ENCODE peak calls at places on chromosomes 3 and 15, in seven cellular contexts. G, O, W, X, N, I and B are unnamed samples.

GRCh38 chr3:99246010-99246654 is 344.6 kb upstream of the DCBLD2 start:
- DNase-seq in G (no peak), O (no peak), W (no peak), X (peak), N (no peak), I (no peak), B (no peak)

GRCh38 chr15:36106640-36107335 is 472.6 kb upstream of the CDIN1 start:
- DNase-seq in G (no peak), O (peak), W (no peak), X (no peak), N (no peak), I (no peak), B (no peak)

GRCh38 chr3:184168363-184169120 is 6.1 kb upstream of the AP2M1 start:
- DNase-seq in G (peak), O (no peak), W (no peak), X (peak), N (no peak), I (no peak), B (no peak)

GRCh38 chr3:126259411-126260391 is 79.3 kb upstream of the ALDH1L1 start:
- DNase-seq in G (peak), O (peak), W (no peak), X (peak), N (no peak), I (peak), B (peak)

GRCh38 chr15:64893481-64894394 is 18.0 kb upstream of the ANKDD1A start:
- DNase-seq in G (peak), O (peak), W (peak), X (peak), N (peak), I (peak), B (peak)

GRCh38 chr3:65854606-65855304 is 184.0 kb downstream of the MAGI1 start:
- DNase-seq in G (peak), O (peak), W (no peak), X (peak), N (no peak), I (no peak), B (no peak)

GRCh38 chr15:22806664-22807063 is 20.2 kb downstream of the NIPA1 start:
- DNase-seq in G (no peak), O (no peak), W (no peak), X (no peak), N (no peak), I (no peak), B (no peak)

GRCh38 chr3:184757010-184757651 is 45.3 kb upstream of the MAGEF1 start:
- DNase-seq in G (peak), O (peak), W (peak), X (peak), N (no peak), I (peak), B (no peak)

GRCh38 chr15:54374184-54374947 is 396.1 kb downstream of the UNC13C start:
- DNase-seq in G (no peak), O (no peak), W (no peak), X (no peak), N (no peak), I (no peak), B (peak)

GRCh38 chr15:100234158-100235029 is 107.4 kb downstream of the ADAMTS17 start:
- DNase-seq in G (no peak), O (no peak), W (no peak), X (no peak), N (no peak), I (peak), B (no peak)

GRCh38 chr3:160885791-160886286 is 129.8 kb downstream of the PPM1L start:
- DNase-seq in G (peak), O (peak), W (peak), X (peak), N (no peak), I (peak), B (peak)

GRCh38 chr3:38283810-38284775 is 2.0 kb downstream of the SLC22A14 start:
- DNase-seq in G (peak), O (no peak), W (no peak), X (no peak), N (no peak), I (no peak), B (no peak)

GRCh38 chr3:116663161-116663885 is 46.3 kb upstream of the TUSC7 start:
- DNase-seq in G (no peak), O (peak), W (no peak), X (no peak), N (no peak), I (no peak), B (no peak)

GRCh38 chr3:187963677-187964385 is 190.1 kb upstream of the LPP start:
- DNase-seq in G (no peak), O (no peak), W (no peak), X (no peak), N (no peak), I (no peak), B (no peak)

GRCh38 chr15:58185439-58185838 is 47.3 kb downstream of the AQP9 start:
- DNase-seq in G (no peak), O (no peak), W (no peak), X (no peak), N (no peak), I (no peak), B (no peak)

GRCh38 chr15:31344824-31345605 is 18.4 kb downstream of the KLF13 start:
- DNase-seq in G (no peak), O (no peak), W (no peak), X (no peak), N (no peak), I (peak), B (peak)

GRCh38 chr3:95460274-95460673 is 1354.1 kb upstream of the EPHA6 start:
- DNase-seq in G (no peak), O (no peak), W (no peak), X (no peak), N (no peak), I (no peak), B (no peak)

GRCh38 chr15:101314301-101314700 is 19.3 kb upstream of the SNRPA1 start:
- DNase-seq in G (no peak), O (no peak), W (no peak), X (no peak), N (no peak), I (no peak), B (no peak)

GRCh38 chr15:31347067-31347975 is 20.7 kb downstream of the KLF13 start:
- DNase-seq in G (no peak), O (no peak), W (no peak), X (no peak), N (no peak), I (no peak), B (no peak)

GRCh38 chr15:42731461-42731860 is 5.5 kb downstream of the CDAN1 start:
- DNase-seq in G (no peak), O (no peak), W (no peak), X (no peak), N (no peak), I (no peak), B (no peak)

GRCh38 chr3:142892714-142893113 is 3.8 kb upstream of the PCOLCE2 start:
- DNase-seq in G (no peak), O (no peak), W (no peak), X (no peak), N (no peak), I (no peak), B (no peak)

GRCh38 chr3:187843654-187844053 is 98.4 kb upstream of the BCL6 start:
- DNase-seq in G (no peak), O (no peak), W (no peak), X (no peak), N (no peak), I (no peak), B (no peak)

GRCh38 chr15:71044006-71044405 is 71.3 kb upstream of the THSD4 start:
- DNase-seq in G (no peak), O (no peak), W (no peak), X (peak), N (no peak), I (no peak), B (no peak)

GRCh38 chr3:160001850-160002623 is 13.4 kb downstream of the IL12A start:
- DNase-seq in G (no peak), O (no peak), W (no peak), X (peak), N (no peak), I (no peak), B (no peak)

GRCh38 chr3:46187876-46188275 is 20.2 kb downstream of the CCR1 start:
- DNase-seq in G (peak), O (no peak), W (no peak), X (peak), N (no peak), I (no peak), B (no peak)

GRCh38 chr3:55601366-55602080 is 114.4 kb upstream of the WNT5A start:
- DNase-seq in G (no peak), O (no peak), W (no peak), X (no peak), N (no peak), I (no peak), B (no peak)

GRCh38 chr15:42691770-42692169 is 45.2 kb downstream of the CDAN1 start:
- DNase-seq in G (no peak), O (no peak), W (no peak), X (no peak), N (no peak), I (no peak), B (no peak)

GRCh38 chr3:45817788-45818523 is 21.6 kb upstream of the SLC6A20 start:
- DNase-seq in G (peak), O (no peak), W (peak), X (peak), N (no peak), I (peak), B (peak)

GRCh38 chr15:82731527-82731926 is 21.9 kb upstream of the AP3B2 start:
- DNase-seq in G (no peak), O (no peak), W (no peak), X (no peak), N (no peak), I (no peak), B (no peak)

GRCh38 chr15:100261302-100262240 is 80.2 kb downstream of the ADAMTS17 start:
- DNase-seq in G (no peak), O (no peak), W (no peak), X (no peak), N (no peak), I (no peak), B (no peak)

GRCh38 chr15:23866832-23867231 is 179.7 kb upstream of the NDN start:
- DNase-seq in G (no peak), O (peak), W (no peak), X (no peak), N (peak), I (no peak), B (no peak)

GRCh38 chr3:38297947-38298711 is 16.0 kb downstream of the SLC22A14 start:
- DNase-seq in G (peak), O (peak), W (no peak), X (peak), N (no peak), I (no peak), B (no peak)

GRCh38 chr15:29925227-29926082 is 103.2 kb upstream of the TJP1 start:
- DNase-seq in G (peak), O (peak), W (no peak), X (peak), N (peak), I (peak), B (peak)

GRCh38 chr15:75799190-75799589 is 44.1 kb upstream of the UBE2Q2 start:
- DNase-seq in G (no peak), O (no peak), W (no peak), X (no peak), N (no peak), I (no peak), B (no peak)

GRCh38 chr15:93189562-93189961 is 100.6 kb upstream of the RGMA start:
- DNase-seq in G (no peak), O (no peak), W (no peak), X (no peak), N (no peak), I (no peak), B (no peak)

GRCh38 chr15:56737791-56738190 is 4.5 kb upstream of the ZNF280D start:
- DNase-seq in G (peak), O (no peak), W (no peak), X (no peak), N (no peak), I (no peak), B (no peak)

GRCh38 chr3:143538577-143538981 is 309.7 kb downstream of the SLC9A9 start:
- DNase-seq in G (peak), O (no peak), W (no peak), X (peak), N (no peak), I (no peak), B (no peak)

GRCh38 chr3:53938645-53939044 is 47.0 kb upstream of the SELENOK start:
- DNase-seq in G (peak), O (peak), W (no peak), X (peak), N (peak), I (no peak), B (peak)
- H3K4me3 ChIP-seq in G (no peak), O (no peak), W (no peak), X (no peak), N (no peak), I (no peak), B (no peak)

GRCh38 chr3:52524258-52524751 is 9.4 kb downstream of the NT5DC2 start:
- DNase-seq in G (no peak), O (no peak), W (peak), X (no peak), N (no peak), I (no peak), B (no peak)
- H3K4me3 ChIP-seq in G (no peak), O (no peak), W (no peak), X (no peak), N (no peak), I (no peak), B (no peak)

DNA sequence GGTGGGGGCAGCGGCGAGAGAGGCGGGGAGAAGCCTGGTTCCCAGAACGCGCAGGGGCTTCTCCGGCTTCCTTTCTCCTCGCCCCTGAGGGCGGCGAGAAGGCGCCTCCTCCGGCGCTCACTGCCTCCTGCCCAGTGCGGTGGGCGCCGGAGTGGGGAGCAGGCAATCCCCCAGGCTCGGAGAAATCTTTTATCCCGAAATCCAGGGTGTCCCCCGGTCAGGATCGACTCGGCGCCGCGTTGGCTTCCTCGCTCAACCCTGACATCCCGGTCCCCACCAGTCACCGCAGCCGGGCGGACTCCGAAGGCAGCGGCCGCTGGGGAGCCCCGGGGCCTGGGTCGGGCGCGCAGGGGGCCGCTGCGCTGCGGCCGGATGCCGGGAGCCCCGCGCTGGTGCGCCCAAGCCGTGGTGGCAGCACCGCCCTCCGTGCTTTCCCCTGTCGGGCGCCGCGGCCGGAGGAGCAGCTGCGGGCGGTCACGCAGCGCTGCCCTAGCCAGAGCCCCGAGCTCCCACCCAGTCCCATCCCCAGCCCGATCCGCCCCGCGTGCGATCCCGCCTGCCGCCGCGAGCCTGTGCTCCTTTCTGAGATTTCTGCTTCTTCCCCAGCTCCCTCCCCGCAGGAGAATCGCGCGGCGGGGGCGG is 827 bp upstream of the CACNA2D3 start:
- DNase-seq in G (no peak), O (peak), W (no peak), X (no peak), N (no peak), I (no peak), B (no peak)
- H3K4me3 ChIP-seq in G (no peak), O (peak), W (peak), X (no peak), N (peak), I (peak), B (peak)

DNA sequence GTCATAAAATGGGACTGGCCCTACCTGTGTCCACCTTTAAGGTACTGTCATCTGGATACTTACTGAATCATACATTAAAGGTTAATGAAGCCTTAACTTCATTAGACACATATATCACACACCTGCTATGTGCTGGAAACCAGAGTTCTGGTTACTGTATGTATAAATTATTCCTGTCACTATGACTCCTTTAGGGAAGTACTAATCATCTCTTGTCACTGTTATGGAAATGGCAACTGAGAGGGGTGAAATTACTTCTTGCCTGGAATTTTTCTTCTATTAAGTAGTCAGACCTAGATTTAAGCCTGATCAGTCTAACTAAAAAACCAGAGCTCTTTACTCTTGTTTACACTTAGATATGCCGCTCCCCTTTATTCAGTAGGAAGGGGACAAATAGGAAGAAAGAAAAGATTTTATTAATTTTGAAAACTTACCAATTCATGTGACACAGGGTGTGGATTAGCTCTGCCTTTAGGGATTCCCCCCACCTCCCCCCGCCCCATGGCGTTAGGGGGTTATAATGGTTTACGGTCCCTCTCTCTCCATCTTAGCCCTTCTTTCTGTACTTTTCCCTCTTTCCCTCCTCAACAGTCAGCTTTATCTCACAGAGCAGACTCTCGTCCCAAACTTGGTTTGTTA is 152.6 kb downstream of the KLHL25 start:
- DNase-seq in G (no peak), O (no peak), W (no peak), X (no peak), N (no peak), I (no peak), B (no peak)
- H3K4me3 ChIP-seq in G (no peak), O (no peak), W (peak), X (no peak), N (no peak), I (peak), B (no peak)

DNA sequence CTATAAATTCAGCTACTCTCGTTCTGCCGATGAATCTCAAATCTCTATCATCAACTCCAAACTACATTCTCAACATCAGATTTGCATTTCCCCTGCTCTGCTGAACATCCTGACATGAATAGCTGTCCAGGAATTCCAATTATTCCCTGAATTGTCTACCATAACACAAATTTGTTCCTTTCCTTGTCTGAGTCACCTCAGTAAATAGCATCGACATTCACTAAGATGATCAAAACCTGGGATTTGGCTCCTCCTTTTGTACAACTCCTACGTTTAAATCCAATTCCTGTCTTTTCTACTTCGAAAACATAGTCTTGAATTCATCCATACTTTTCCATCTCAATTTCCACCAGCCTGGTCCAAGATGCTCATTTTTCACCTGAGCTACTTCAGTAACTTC is 107.0 kb downstream of the GREM1 start:
- DNase-seq in G (peak), O (no peak), W (no peak), X (peak), N (no peak), I (no peak), B (no peak)
- H3K4me3 ChIP-seq in G (no peak), O (no peak), W (no peak), X (no peak), N (no peak), I (no peak), B (no peak)

GRCh38 chr3:125132815-125133214 is 77.0 kb upstream of the HEG1 start:
- DNase-seq in G (no peak), O (no peak), W (no peak), X (no peak), N (no peak), I (no peak), B (no peak)

GRCh38 chr3:125126323-125126722 is 70.5 kb upstream of the HEG1 start:
- DNase-seq in G (peak), O (no peak), W (no peak), X (no peak), N (no peak), I (no peak), B (no peak)

GRCh38 chr3:125128861-125129501 is 73.2 kb upstream of the HEG1 start:
- DNase-seq in G (peak), O (no peak), W (no peak), X (no peak), N (no peak), I (no peak), B (no peak)

GRCh38 chr3:125125822-125126245 is 70.0 kb upstream of the HEG1 start:
- DNase-seq in G (peak), O (no peak), W (no peak), X (peak), N (no peak), I (no peak), B (no peak)

GRCh38 chr3:125129512-125129962 is 73.7 kb upstream of the HEG1 start:
- DNase-seq in G (peak), O (no peak), W (no peak), X (peak), N (no peak), I (peak), B (no peak)
- H3K4me3 ChIP-seq in G (peak), O (no peak), W (no peak), X (no peak), N (no peak), I (no peak), B (no peak)

GRCh38 chr3:11582123-11582968 is 61.4 kb downstream of the VGLL4 start:
- DNase-seq in G (peak), O (peak), W (peak), X (peak), N (no peak), I (peak), B (peak)
- H3K4me3 ChIP-seq in G (peak), O (peak), W (peak), X (peak), N (peak), I (peak), B (peak)

GRCh38 chr15:88803920-88804247 is 648 bp downstream of the ACAN start:
- DNase-seq in G (no peak), O (peak), W (no peak), X (no peak), N (no peak), I (no peak), B (no peak)
- H3K4me3 ChIP-seq in G (no peak), O (peak), W (no peak), X (no peak), N (no peak), I (peak), B (no peak)

DNA sequence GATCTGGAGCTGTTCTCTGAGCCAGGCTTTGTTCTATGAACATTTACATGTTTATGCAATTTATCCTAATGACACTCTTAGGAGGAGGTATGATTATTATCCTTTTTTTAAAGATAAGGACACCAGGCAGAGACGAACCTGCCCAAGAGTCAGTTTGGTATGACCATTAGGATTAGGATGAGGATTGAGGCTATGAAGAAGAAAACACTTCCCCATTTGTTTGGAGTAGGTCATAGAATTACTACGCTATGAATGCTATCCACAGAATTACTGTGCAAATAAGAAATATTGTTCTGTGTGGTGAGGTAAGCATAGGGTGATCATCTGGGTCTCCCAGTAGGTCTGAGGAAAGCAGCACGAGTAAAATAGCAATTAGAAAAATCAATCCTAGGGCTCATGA is 24.0 kb downstream of the EIF4E3 start:
- DNase-seq in G (no peak), O (no peak), W (no peak), X (no peak), N (no peak), I (no peak), B (no peak)
- H3K4me3 ChIP-seq in G (no peak), O (no peak), W (no peak), X (no peak), N (no peak), I (no peak), B (no peak)